ENCODE peak calls at places on chromosomes 3 and 15, in four cellular contexts. H is body of pancreas; K is CD8-positive, alpha-beta T cell; P is IMR-90. U is an unnamed sample.

GRCh38 chr3:193145248-193145647 is 95.8 kb upstream of the PLAAT1 start:
- DNase-seq in P (no peak), K (no peak), H (no peak), U (no peak)

GRCh38 chr15:74784854-74785715 is 3.2 kb downstream of the CSK start:
- DNase-seq in H (no peak), P (no peak), K (no peak), U (no peak)

GRCh38 chr3:122074621-122075265 is 19.6 kb downstream of the CD86 start:
- DNase-seq in H (peak; percentile 16), P (no peak), K (no peak), U (peak; percentile 84)

GRCh38 chr3:45134758-45135521 is 11.2 kb downstream of the CDCP1 start:
- DNase-seq in K (no peak), P (peak; percentile 67), H (no peak), U (no peak)

GRCh38 chr15:51649659-51650521 is 27.3 kb upstream of the DMXL2 start:
- DNase-seq in P (peak; percentile 79), H (peak; percentile 40), K (no peak), U (peak; percentile 45)

GRCh38 chr3:40951636-40952035 is 247.7 kb upstream of the CTNNB1 start:
- DNase-seq in K (no peak), H (no peak), P (no peak), U (no peak)

GRCh38 chr15:41585140-41586047 is 26.4 kb downstream of the TYRO3 start:
- DNase-seq in K (no peak), H (peak; percentile 82), P (peak; percentile 44), U (no peak)

GRCh38 chr3:194472290-194472920 is 14.4 kb downstream of the ATP13A3 start:
- DNase-seq in P (peak; percentile 82), H (peak; percentile 38), K (no peak), U (no peak)

GRCh38 chr15:77037475-77038209 is 33.3 kb downstream of the TSPAN3 start:
- DNase-seq in K (no peak), P (no peak), H (no peak), U (no peak)

GRCh38 chr15:40790723-40791122 is 16.2 kb upstream of the ZFYVE19 start:
- DNase-seq in K (no peak), P (no peak), H (no peak), U (no peak)

GRCh38 chr15:99076555-99077308 is 28.1 kb upstream of the SYNM start:
- DNase-seq in H (peak; percentile 75), K (peak; percentile 20), P (peak; percentile 86), U (peak; percentile 48)

GRCh38 chr15:70061086-70061370 is 36.7 kb downstream of the TLE3 start:
- DNase-seq in H (no peak), K (no peak), P (no peak), U (no peak)

GRCh38 chr15:60358935-60359672 is 38.7 kb downstream of the ANXA2 start:
- DNase-seq in K (no peak), P (peak; percentile 93), H (no peak), U (no peak)

GRCh38 chr3:18007980-18008379 is 265.5 kb upstream of the TBC1D5 start:
- DNase-seq in K (no peak), H (no peak), P (no peak), U (no peak)

GRCh38 chr15:37098468-37099320 is 1.7 kb downstream of the MEIS2 start:
- DNase-seq in H (peak; percentile 61), P (peak; percentile 35), K (no peak), U (peak; percentile 76)

GRCh38 chr15:66841953-66842681 is 140.1 kb downstream of the SMAD6 start:
- DNase-seq in K (no peak), P (peak; percentile 89), H (peak; percentile 89), U (no peak)

GRCh38 chr3:59774613-59775012 is 724.8 kb upstream of the CFAP20DC start:
- DNase-seq in K (no peak), P (peak; percentile 90), H (no peak), U (no peak)

GRCh38 chr3:86047329-86047625 is 943.7 kb downstream of the VGLL3 start:
- DNase-seq in H (no peak), K (no peak), P (no peak), U (no peak)

GRCh38 chr3:197490098-197490497 is 65.7 kb downstream of the BDH1 start:
- DNase-seq in K (no peak), P (peak; percentile 57), H (no peak), U (no peak)

GRCh38 chr3:160210799-160211221 is 14.4 kb upstream of the C3orf80 start:
- DNase-seq in H (peak; percentile 35), P (peak; percentile 73), K (no peak), U (no peak)

GRCh38 chr3:69776926-69777581 is 37.8 kb downstream of the MITF start:
- DNase-seq in H (no peak), P (no peak), K (no peak), U (no peak)

GRCh38 chr3:77456881-77457280 is 417.0 kb downstream of the ROBO2 start:
- DNase-seq in P (no peak), K (no peak), H (no peak), U (no peak)

GRCh38 chr3:153404157-153404556 is 242.1 kb downstream of the RAP2B start:
- DNase-seq in K (no peak), H (no peak), P (no peak), U (no peak)

GRCh38 chr3:9625656-9626055 is 23.6 kb upstream of the MTMR14 start:
- DNase-seq in P (no peak), H (no peak), K (no peak), U (no peak)

GRCh38 chr15:26889298-26889898 is 22.5 kb downstream of the GABRA5 start:
- DNase-seq in P (peak; percentile 64), H (peak; percentile 68), K (peak; percentile 27), U (no peak)

GRCh38 chr3:159929894-159930235 is 58.8 kb upstream of the IL12A start:
- DNase-seq in K (no peak), P (no peak), H (no peak), U (no peak)

GRCh38 chr3:190619353-190619752 is 105.5 kb downstream of the IL1RAP start:
- DNase-seq in P (no peak), H (no peak), K (no peak), U (no peak)

GRCh38 chr3:156761007-156761406 is 65.1 kb upstream of the LEKR1 start:
- DNase-seq in P (no peak), H (no peak), K (no peak), U (no peak)

GRCh38 chr3:94515983-94516382 is 453.1 kb downstream of the NSUN3 start:
- DNase-seq in H (no peak), K (no peak), P (no peak), U (no peak)

GRCh38 chr3:2772803-2773202 is 337.4 kb downstream of the IL5RA start:
- DNase-seq in P (no peak), K (no peak), H (no peak), U (no peak)

GRCh38 chr15:75452968-75453702 is 1.6 kb upstream of the SIN3A start:
- DNase-seq in P (no peak), H (peak; percentile 52), K (peak; percentile 26), U (peak; percentile 77)

GRCh38 chr3:190514163-190515153 is 573 bp downstream of the IL1RAP start:
- DNase-seq in P (peak; percentile 60), K (peak; percentile 17), H (peak; percentile 64), U (peak; percentile 14)

GRCh38 chr15:64095431-64095794 is 369 bp upstream of the SNX1 start:
- DNase-seq in H (no peak), K (no peak), P (no peak), U (no peak)

GRCh38 chr3:139127101-139127500 is 82.4 kb upstream of the PRR23C start:
- DNase-seq in P (peak; percentile 82), K (no peak), H (no peak), U (no peak)

GRCh38 chr15:58715266-58715917 is 34.1 kb downstream of the ADAM10 start:
- DNase-seq in K (no peak), P (no peak), H (no peak), U (peak; percentile 13)

GRCh38 chr15:51759557-51760070 is 8.2 kb downstream of the TMOD2 start:
- DNase-seq in H (peak; percentile 41), K (no peak), P (peak; percentile 97), U (no peak)

GRCh38 chr3:61774279-61774890 is 213.0 kb downstream of the PTPRG start:
- DNase-seq in K (no peak), P (peak; percentile 16), H (no peak), U (no peak)

GRCh38 chr3:3227670-3228069 is 48.2 kb upstream of the CRBN start:
- DNase-seq in K (no peak), H (no peak), P (no peak), U (no peak)

GRCh38 chr3:43477600-43477999 is 144.2 kb downstream of the ANO10 start:
- DNase-seq in H (peak; percentile 13), K (peak; percentile 62), P (no peak), U (no peak)

GRCh38 chr15:29708519-29708918 is 113.7 kb downstream of the TJP1 start:
- DNase-seq in P (no peak), H (no peak), K (no peak), U (no peak)

GRCh38 chr15:29712149-29712885 is 110.0 kb downstream of the TJP1 start:
- DNase-seq in H (no peak), P (no peak), K (no peak), U (no peak)

GRCh38 chr15:29711531-29711930 is 110.7 kb downstream of the TJP1 start:
- DNase-seq in H (no peak), K (no peak), P (no peak), U (no peak)

DNA sequence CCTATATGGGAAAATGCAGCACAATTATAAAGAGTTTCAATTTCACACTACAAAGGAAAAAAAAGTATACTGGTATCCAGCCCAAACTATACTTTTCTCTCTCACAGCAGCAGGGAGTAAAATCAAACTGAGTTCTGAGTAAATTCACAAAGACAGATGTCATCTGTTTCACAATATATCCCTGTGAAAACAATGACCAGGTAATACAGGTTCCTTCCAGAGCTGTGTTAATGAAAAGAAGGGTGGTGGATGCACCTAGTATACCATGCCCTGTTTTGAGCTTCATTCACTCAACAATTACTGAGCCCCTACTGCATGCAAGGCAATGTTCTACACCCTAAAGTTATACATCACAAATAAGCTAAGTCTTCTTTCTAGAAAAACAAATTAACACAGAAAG is 108.5 kb downstream of the TJP1 start:
- DNase-seq in P (no peak), H (no peak), K (no peak), U (no peak)
- H3K4me3 ChIP-seq in P (no peak overlapping the region), H (no peak overlapping the region), K (no peak overlapping the region), U (no peak overlapping the region)

GRCh38 chr3:51397389-51397788 is 6.3 kb downstream of the RBM15B start:
- DNase-seq in H (no peak), P (no peak), K (no peak), U (no peak)
- H3K36me3 ChIP-seq in H (no peaks in the 10 kb centered on the region), P (peaks cover 56% of the 10 kb centered on the region), K (peaks cover 62% of the 10 kb centered on the region), U (peaks cover 49% of the 10 kb centered on the region)

DNA sequence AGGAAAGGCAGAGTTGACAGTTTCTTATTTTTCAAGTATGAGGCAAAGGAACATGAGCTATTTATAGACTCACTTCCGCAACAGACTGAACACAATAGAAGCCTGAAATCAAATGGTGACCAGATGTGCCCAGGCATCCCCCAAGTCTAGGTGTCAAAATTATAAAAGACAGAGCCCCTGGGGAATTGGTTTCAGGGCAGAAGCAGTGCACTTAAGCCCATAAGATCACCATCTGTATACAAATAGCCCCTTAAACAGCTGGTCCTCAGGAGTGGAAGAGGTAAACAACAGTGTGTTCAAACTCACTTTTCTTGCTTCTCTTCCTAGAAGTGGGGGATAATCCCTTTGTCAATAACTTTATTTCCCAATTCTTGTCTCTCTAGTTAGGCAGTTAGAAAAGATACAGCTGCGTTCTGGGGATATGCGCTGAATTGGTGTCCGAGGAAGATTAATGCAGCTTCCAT is 29.9 kb downstream of the STARD9 start:
- DNase-seq in H (no peak), K (no peak), P (peak; percentile 32), U (peak; percentile 80)
- H3K4me3 ChIP-seq in H (no peak overlapping the region), K (no peak overlapping the region), P (no peak overlapping the region), U (no peak overlapping the region)

GRCh38 chr15:100330629-100331215 is 11.1 kb downstream of the ADAMTS17 start:
- DNase-seq in H (no peak), K (peak; percentile 38), P (no peak), U (no peak)
- H3K36me3 ChIP-seq in H (no peaks in the 10 kb centered on the region), K (no peaks in the 10 kb centered on the region), P (no peaks in the 10 kb centered on the region), U (no peaks in the 10 kb centered on the region)